ENCODE peak calls at places on chromosomes 4 and X, in seven cellular contexts. I, J, N, G, D, W and C are unnamed samples.

GRCh38 chr4:6680372-6681034 is 13.2 kb upstream of the S100P start:
- DNase-seq in I (no peak), J (peak; percentile 65), G (no peak), N (no peak), D (no peak), W (no peak), C (no peak)

GRCh38 chr4:151324449-151325319 is 721 bp downstream of the SH3D19 start:
- DNase-seq in N (peak; percentile 30), W (no peak), I (peak; percentile 32), G (peak; percentile 17), D (peak; percentile 90), J (peak; percentile 55), C (peak; percentile 45)

GRCh38 chr4:124433500-124433899 is 279.0 kb downstream of the ANKRD50 start:
- DNase-seq in N (no peak), I (no peak), W (no peak), D (no peak), G (no peak), J (no peak), C (no peak)

GRCh38 chrX:24241822-24242648 is 71.8 kb downstream of the SUPT20HL2 start:
- DNase-seq in N (no peak), J (no peak), D (no peak), W (no peak), I (no peak), G (no peak), C (no peak)

GRCh38 chr4:73676881-73677323 is 56.7 kb upstream of the RASSF6 start:
- DNase-seq in D (no peak), W (no peak), J (no peak), G (no peak), N (no peak), I (no peak), C (no peak)

GRCh38 chrX:150192846-150193245 is 170.3 kb upstream of the MAMLD1 start:
- DNase-seq in J (no peak), W (no peak), I (no peak), G (no peak), N (no peak), D (no peak), C (no peak)

GRCh38 chr4:108048997-108049396 is 59.3 kb downstream of the HADH start:
- DNase-seq in N (no peak), I (no peak), W (no peak), G (no peak), J (no peak), D (no peak), C (no peak)

GRCh38 chr4:185716008-185716976 is 95.7 kb downstream of the SORBS2 start:
- DNase-seq in I (peak; percentile 41), G (no peak), W (no peak), J (no peak), D (no peak), N (no peak), C (no peak)

GRCh38 chrX:70033348-70033747 is 16.4 kb downstream of the AWAT2 start:
- DNase-seq in I (peak; percentile 41), J (peak; percentile 75), N (no peak), W (no peak), G (no peak), D (peak; percentile 12), C (peak; percentile 36)

GRCh38 chr4:7067523-7068278 is at the start of gene GRPEL1:
- DNase-seq in G (peak; percentile 100), J (peak; percentile 100), I (no peak), D (peak; percentile 98), N (peak; percentile 100), W (peak; percentile 99), C (peak; percentile 99)

GRCh38 chr4:184475096-184475461 is 729 bp upstream of the IRF2 start:
- DNase-seq in I (no peak), D (no peak), G (peak; percentile 25), N (no peak), W (no peak), J (peak; percentile 31), C (no peak)

GRCh38 chr4:8292388-8293107 is 23.0 kb downstream of the HTRA3 start:
- DNase-seq in N (no peak), I (peak; percentile 8), D (no peak), G (no peak), J (no peak), W (no peak), C (no peak)

GRCh38 chr4:42954925-42955669 is 62.6 kb downstream of the GRXCR1 start:
- DNase-seq in D (no peak), N (no peak), I (no peak), W (no peak), J (no peak), G (no peak), C (no peak)

GRCh38 chrX:51954592-51954991 is 61.2 kb downstream of the MAGED1 start:
- DNase-seq in I (no peak), D (no peak), W (no peak), J (no peak), N (no peak), G (no peak), C (no peak)

GRCh38 chrX:16722481-16722880 is 3.1 kb downstream of the SYAP1 start:
- DNase-seq in I (no peak), W (no peak), G (no peak), N (no peak), D (no peak), J (no peak), C (no peak)

GRCh38 chr4:13892739-13893105 is 265.2 kb upstream of the BOD1L1 start:
- DNase-seq in J (no peak), G (no peak), N (no peak), I (no peak), W (no peak), D (no peak), C (no peak)

GRCh38 chrX:42466706-42467105 is 311.3 kb downstream of the PPP1R2C start:
- DNase-seq in G (no peak), I (no peak), W (no peak), N (no peak), D (no peak), J (no peak), C (no peak)

GRCh38 chrX:72685810-72686465 is 28.2 kb downstream of the PHKA1 start:
- DNase-seq in I (no peak), N (no peak), G (no peak), W (no peak), J (no peak), D (peak; percentile 81), C (no peak)

GRCh38 chr4:158999166-158999682 is 103.7 kb upstream of the RAPGEF2 start:
- DNase-seq in I (no peak), J (no peak), D (no peak), N (no peak), W (no peak), G (no peak), C (no peak)

GRCh38 chr4:41135761-41136160 is 78.6 kb downstream of the APBB2 start:
- DNase-seq in I (no peak), G (no peak), N (no peak), W (no peak), J (no peak), D (no peak), C (no peak)

GRCh38 chrX:82589410-82589809 is 918.7 kb upstream of the POU3F4 start:
- DNase-seq in N (no peak), G (no peak), J (no peak), I (no peak), W (no peak), D (peak; percentile 6), C (no peak)

GRCh38 chr4:2368779-2369437 is 49.5 kb downstream of the ZFYVE28 start:
- DNase-seq in D (no peak), I (no peak), N (no peak), J (no peak), W (no peak), G (no peak), C (no peak)

GRCh38 chrX:70196961-70197805 is 19.9 kb downstream of the DGAT2L6 start:
- DNase-seq in I (peak; percentile 54), W (no peak), D (peak; percentile 60), J (peak; percentile 57), G (peak; percentile 66), N (peak; percentile 20), C (peak; percentile 48)

GRCh38 chr4:38677466-38677865 is 13.5 kb downstream of the KLF3 start:
- DNase-seq in D (no peak), I (no peak), J (no peak), N (no peak), G (no peak), W (no peak), C (no peak)

GRCh38 chrX:95911062-95911461 is 773.6 kb upstream of the DIAPH2 start:
- DNase-seq in D (no peak), G (no peak), I (no peak), N (no peak), W (no peak), J (no peak), C (no peak)

GRCh38 chr4:40157444-40157843 is 39.4 kb upstream of the RHOH start:
- DNase-seq in W (no peak), I (no peak), N (no peak), G (no peak), D (no peak), J (no peak), C (no peak)

GRCh38 chr4:175536852-175537453 is 275.1 kb downstream of the GPM6A start:
- DNase-seq in N (no peak), J (no peak), D (peak; percentile 72), W (peak; percentile 25), G (no peak), I (no peak), C (peak; percentile 9)

DNA sequence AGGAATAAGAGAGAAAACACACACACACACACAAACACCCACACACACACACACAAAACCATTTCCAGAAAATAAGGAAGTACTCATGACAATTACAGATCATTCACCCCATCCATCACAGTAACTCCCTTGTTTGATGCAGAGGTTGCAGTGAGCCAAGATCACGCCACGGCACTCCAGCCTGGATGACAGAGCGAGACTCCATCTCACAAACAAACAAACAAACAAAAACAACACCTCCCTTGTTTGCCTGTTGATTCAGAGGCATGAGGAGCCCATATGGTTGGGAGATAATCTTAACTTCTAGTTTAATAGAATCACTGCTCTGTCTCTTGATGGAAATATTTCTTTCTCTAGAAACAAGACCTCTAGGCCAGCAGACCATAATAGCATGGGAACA is 2043.5 kb upstream of the AGA start:
- DNase-seq in D (no peak), N (no peak), W (no peak), G (no peak), I (no peak), J (no peak), C (no peak)
- TF ChIP-seq CTCF in D (no peak), N (no peak), W (no peak), G (no peak), I (no peak), J (no peak), C (no peak)

DNA sequence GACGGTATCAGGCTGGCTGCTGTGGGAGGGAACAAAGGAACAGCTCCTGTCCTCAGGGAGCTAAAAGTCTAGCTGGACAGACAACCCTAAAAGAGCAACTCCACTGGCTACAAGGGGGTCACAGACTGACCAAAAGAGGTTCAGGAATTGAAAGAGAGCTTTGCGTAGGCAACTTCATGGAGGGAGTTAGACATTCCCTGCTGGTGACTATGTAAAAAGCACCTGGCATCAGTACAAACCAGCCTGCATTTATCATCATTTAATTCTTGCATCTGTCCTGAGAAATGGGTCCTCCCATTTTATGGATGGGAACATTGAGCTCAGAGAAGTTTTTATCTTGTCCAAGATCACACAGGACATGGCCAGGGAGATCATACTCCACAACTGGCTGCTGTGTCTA is 1.4 kb upstream of the LGI2 start:
- DNase-seq in I (no peak), N (no peak), D (no peak), G (no peak), W (no peak), J (no peak), C (no peak)
- TF ChIP-seq CTCF in I (no peak), N (no peak), D (no peak), G (no peak), W (no peak), J (no peak), C (peak; percentile 23)

GRCh38 chrX:861335-861890 is 230.8 kb downstream of the SHOX start:
- DNase-seq in I (no peak), J (no peak), W (no peak), D (no peak), G (no peak), N (no peak), C (no peak)
- TF ChIP-seq CTCF in I (no peak), J (no peak), W (no peak), D (no peak), G (no peak), N (no peak), C (no peak)

GRCh38 chrX:57752866-57753265 is 72.8 kb upstream of the NLRP2B start:
- DNase-seq in J (peak; percentile 50), D (no peak), G (no peak), N (no peak), I (peak; percentile 16), W (no peak), C (no peak)
- TF ChIP-seq CTCF in J (peak; percentile 30), D (peak; percentile 42), G (no peak), N (no peak), I (no peak), W (no peak), C (no peak)